ENCODE peak calls at places on chromosomes 1 and 21, in seven cellular contexts. One of them, this sample, is unnamed.

GRCh38 chr1:223887724-223888428 is 42.1 kb upstream of the TP53BP2 start:
- DNase-seq in esophagus squamous epithelium: no peak
- DNase-seq in stimulated activated CD4-positive, alpha-beta T cell treated with anti-CD3 and anti-CD28 coated beads, Interleukin-12 subunit alpha, Interleukin-12 subunit beta, amount 100 ng/mL, for 48 hours: no peak
- DNase-seq in AG08396: peak; percentile 73
- DNase-seq in iPS-NIHi11: no peak
- DNase-seq in caudate nucleus: no peak
- DNase-seq in LNCaP clone FGC: no peak
- DNase-seq in this sample: peak; percentile 99

GRCh38 chr1:97271906-97272788 is 550.6 kb downstream of the PTBP2 start:
- DNase-seq in esophagus squamous epithelium: no peak
- DNase-seq in stimulated activated CD4-positive, alpha-beta T cell treated with anti-CD3 and anti-CD28 coated beads, Interleukin-12 subunit alpha, Interleukin-12 subunit beta, amount 100 ng/mL, for 48 hours: no peak
- DNase-seq in AG08396: no peak
- DNase-seq in iPS-NIHi11: no peak
- DNase-seq in caudate nucleus: no peak
- DNase-seq in LNCaP clone FGC: no peak
- DNase-seq in this sample: no peak

GRCh38 chr1:226687476-226687875 is 51.6 kb downstream of the ITPKB start:
- DNase-seq in esophagus squamous epithelium: no peak
- DNase-seq in stimulated activated CD4-positive, alpha-beta T cell treated with anti-CD3 and anti-CD28 coated beads, Interleukin-12 subunit alpha, Interleukin-12 subunit beta, amount 100 ng/mL, for 48 hours: no peak
- DNase-seq in AG08396: no peak
- DNase-seq in iPS-NIHi11: no peak
- DNase-seq in caudate nucleus: no peak
- DNase-seq in LNCaP clone FGC: no peak
- DNase-seq in this sample: no peak

GRCh38 chr1:100530901-100531487 is 6.9 kb upstream of the GPR88 start:
- DNase-seq in esophagus squamous epithelium: no peak
- DNase-seq in stimulated activated CD4-positive, alpha-beta T cell treated with anti-CD3 and anti-CD28 coated beads, Interleukin-12 subunit alpha, Interleukin-12 subunit beta, amount 100 ng/mL, for 48 hours: no peak
- DNase-seq in AG08396: peak; percentile 35
- DNase-seq in iPS-NIHi11: no peak
- DNase-seq in caudate nucleus: no peak
- DNase-seq in LNCaP clone FGC: no peak
- DNase-seq in this sample: no peak

GRCh38 chr1:8303141-8303540 is 14.8 kb upstream of the SLC45A1 start:
- DNase-seq in esophagus squamous epithelium: no peak
- DNase-seq in stimulated activated CD4-positive, alpha-beta T cell treated with anti-CD3 and anti-CD28 coated beads, Interleukin-12 subunit alpha, Interleukin-12 subunit beta, amount 100 ng/mL, for 48 hours: no peak
- DNase-seq in AG08396: no peak
- DNase-seq in iPS-NIHi11: no peak
- DNase-seq in caudate nucleus: no peak
- DNase-seq in LNCaP clone FGC: no peak
- DNase-seq in this sample: no peak

GRCh38 chr21:42403611-42404231 is at the start of gene UBASH3A:
- DNase-seq in esophagus squamous epithelium: no peak
- DNase-seq in stimulated activated CD4-positive, alpha-beta T cell treated with anti-CD3 and anti-CD28 coated beads, Interleukin-12 subunit alpha, Interleukin-12 subunit beta, amount 100 ng/mL, for 48 hours: no peak
- DNase-seq in AG08396: no peak
- DNase-seq in iPS-NIHi11: no peak
- DNase-seq in caudate nucleus: no peak
- DNase-seq in LNCaP clone FGC: no peak
- DNase-seq in this sample: no peak

GRCh38 chr1:201376464-201377374 is 761 bp downstream of the TNNT2 start:
- DNase-seq in esophagus squamous epithelium: no peak
- DNase-seq in stimulated activated CD4-positive, alpha-beta T cell treated with anti-CD3 and anti-CD28 coated beads, Interleukin-12 subunit alpha, Interleukin-12 subunit beta, amount 100 ng/mL, for 48 hours: no peak
- DNase-seq in AG08396: peak; percentile 81
- DNase-seq in iPS-NIHi11: peak; percentile 91
- DNase-seq in caudate nucleus: no peak
- DNase-seq in LNCaP clone FGC: no peak
- DNase-seq in this sample: peak; percentile 72

GRCh38 chr1:87795615-87796337 is 467.1 kb downstream of the LMO4 start:
- DNase-seq in esophagus squamous epithelium: no peak
- DNase-seq in stimulated activated CD4-positive, alpha-beta T cell treated with anti-CD3 and anti-CD28 coated beads, Interleukin-12 subunit alpha, Interleukin-12 subunit beta, amount 100 ng/mL, for 48 hours: no peak
- DNase-seq in AG08396: no peak
- DNase-seq in iPS-NIHi11: no peak
- DNase-seq in caudate nucleus: no peak
- DNase-seq in LNCaP clone FGC: no peak
- DNase-seq in this sample: peak; percentile 82

GRCh38 chr1:8412183-8412831 is 94.4 kb downstream of the SLC45A1 start:
- DNase-seq in esophagus squamous epithelium: no peak
- DNase-seq in stimulated activated CD4-positive, alpha-beta T cell treated with anti-CD3 and anti-CD28 coated beads, Interleukin-12 subunit alpha, Interleukin-12 subunit beta, amount 100 ng/mL, for 48 hours: no peak
- DNase-seq in AG08396: peak; percentile 48
- DNase-seq in iPS-NIHi11: no peak
- DNase-seq in caudate nucleus: no peak
- DNase-seq in LNCaP clone FGC: peak; percentile 100
- DNase-seq in this sample: peak; percentile 42

GRCh38 chr1:198788561-198789064 is 149.8 kb downstream of the PTPRC start:
- DNase-seq in esophagus squamous epithelium: no peak
- DNase-seq in stimulated activated CD4-positive, alpha-beta T cell treated with anti-CD3 and anti-CD28 coated beads, Interleukin-12 subunit alpha, Interleukin-12 subunit beta, amount 100 ng/mL, for 48 hours: no peak
- DNase-seq in AG08396: no peak
- DNase-seq in iPS-NIHi11: peak; percentile 59
- DNase-seq in caudate nucleus: no peak
- DNase-seq in LNCaP clone FGC: no peak
- DNase-seq in this sample: no peak

GRCh38 chr1:115705085-115706008 is 63.2 kb downstream of the CASQ2 start:
- DNase-seq in esophagus squamous epithelium: no peak
- DNase-seq in stimulated activated CD4-positive, alpha-beta T cell treated with anti-CD3 and anti-CD28 coated beads, Interleukin-12 subunit alpha, Interleukin-12 subunit beta, amount 100 ng/mL, for 48 hours: no peak
- DNase-seq in AG08396: no peak
- DNase-seq in iPS-NIHi11: no peak
- DNase-seq in caudate nucleus: no peak
- DNase-seq in LNCaP clone FGC: no peak
- DNase-seq in this sample: no peak

GRCh38 chr1:153775432-153776311 is 465 bp downstream of the SLC27A3 start:
- DNase-seq in esophagus squamous epithelium: no peak
- DNase-seq in stimulated activated CD4-positive, alpha-beta T cell treated with anti-CD3 and anti-CD28 coated beads, Interleukin-12 subunit alpha, Interleukin-12 subunit beta, amount 100 ng/mL, for 48 hours: peak; percentile 45
- DNase-seq in AG08396: peak; percentile 70
- DNase-seq in iPS-NIHi11: peak; percentile 88
- DNase-seq in caudate nucleus: no peak
- DNase-seq in LNCaP clone FGC: no peak
- DNase-seq in this sample: no peak

GRCh38 chr1:61692155-61692783 is 32.7 kb downstream of the TM2D1 start:
- DNase-seq in esophagus squamous epithelium: no peak
- DNase-seq in stimulated activated CD4-positive, alpha-beta T cell treated with anti-CD3 and anti-CD28 coated beads, Interleukin-12 subunit alpha, Interleukin-12 subunit beta, amount 100 ng/mL, for 48 hours: no peak
- DNase-seq in AG08396: peak; percentile 17
- DNase-seq in iPS-NIHi11: no peak
- DNase-seq in caudate nucleus: no peak
- DNase-seq in LNCaP clone FGC: peak; percentile 72
- DNase-seq in this sample: peak; percentile 8

GRCh38 chr21:46077674-46078101 is 20.2 kb upstream of the COL6A2 start:
- DNase-seq in esophagus squamous epithelium: no peak
- DNase-seq in stimulated activated CD4-positive, alpha-beta T cell treated with anti-CD3 and anti-CD28 coated beads, Interleukin-12 subunit alpha, Interleukin-12 subunit beta, amount 100 ng/mL, for 48 hours: no peak
- DNase-seq in AG08396: no peak
- DNase-seq in iPS-NIHi11: no peak
- DNase-seq in caudate nucleus: no peak
- DNase-seq in LNCaP clone FGC: no peak
- DNase-seq in this sample: no peak

GRCh38 chr1:150186789-150187559 is 37.3 kb downstream of the PLEKHO1 start:
- DNase-seq in esophagus squamous epithelium: no peak
- DNase-seq in stimulated activated CD4-positive, alpha-beta T cell treated with anti-CD3 and anti-CD28 coated beads, Interleukin-12 subunit alpha, Interleukin-12 subunit beta, amount 100 ng/mL, for 48 hours: no peak
- DNase-seq in AG08396: no peak
- DNase-seq in iPS-NIHi11: peak; percentile 62
- DNase-seq in caudate nucleus: no peak
- DNase-seq in LNCaP clone FGC: peak; percentile 22
- DNase-seq in this sample: peak; percentile 72

GRCh38 chr1:42258218-42258617 is 76.8 kb downstream of the FOXJ3 start:
- DNase-seq in esophagus squamous epithelium: no peak
- DNase-seq in stimulated activated CD4-positive, alpha-beta T cell treated with anti-CD3 and anti-CD28 coated beads, Interleukin-12 subunit alpha, Interleukin-12 subunit beta, amount 100 ng/mL, for 48 hours: no peak
- DNase-seq in AG08396: no peak
- DNase-seq in iPS-NIHi11: no peak
- DNase-seq in caudate nucleus: no peak
- DNase-seq in LNCaP clone FGC: no peak
- DNase-seq in this sample: no peak

GRCh38 chr1:220455559-220455958 is 72.4 kb upstream of the MARK1 start:
- DNase-seq in esophagus squamous epithelium: no peak
- DNase-seq in stimulated activated CD4-positive, alpha-beta T cell treated with anti-CD3 and anti-CD28 coated beads, Interleukin-12 subunit alpha, Interleukin-12 subunit beta, amount 100 ng/mL, for 48 hours: no peak
- DNase-seq in AG08396: no peak
- DNase-seq in iPS-NIHi11: no peak
- DNase-seq in caudate nucleus: no peak
- DNase-seq in LNCaP clone FGC: no peak
- DNase-seq in this sample: no peak

GRCh38 chr21:44793269-44794030 is 8.2 kb downstream of the UBE2G2 start:
- DNase-seq in esophagus squamous epithelium: no peak
- DNase-seq in stimulated activated CD4-positive, alpha-beta T cell treated with anti-CD3 and anti-CD28 coated beads, Interleukin-12 subunit alpha, Interleukin-12 subunit beta, amount 100 ng/mL, for 48 hours: no peak
- DNase-seq in AG08396: peak; percentile 86
- DNase-seq in iPS-NIHi11: peak; percentile 87
- DNase-seq in caudate nucleus: no peak
- DNase-seq in LNCaP clone FGC: no peak
- DNase-seq in this sample: peak; percentile 59

GRCh38 chr21:45290948-45291612 is 3.4 kb upstream of the POFUT2 start:
- DNase-seq in esophagus squamous epithelium: no peak
- DNase-seq in stimulated activated CD4-positive, alpha-beta T cell treated with anti-CD3 and anti-CD28 coated beads, Interleukin-12 subunit alpha, Interleukin-12 subunit beta, amount 100 ng/mL, for 48 hours: no peak
- DNase-seq in AG08396: peak; percentile 50
- DNase-seq in iPS-NIHi11: no peak
- DNase-seq in caudate nucleus: no peak
- DNase-seq in LNCaP clone FGC: no peak
- DNase-seq in this sample: no peak

GRCh38 chr1:233962878-233963277 is 58.4 kb downstream of the SLC35F3 start:
- DNase-seq in esophagus squamous epithelium: no peak
- DNase-seq in stimulated activated CD4-positive, alpha-beta T cell treated with anti-CD3 and anti-CD28 coated beads, Interleukin-12 subunit alpha, Interleukin-12 subunit beta, amount 100 ng/mL, for 48 hours: no peak
- DNase-seq in AG08396: no peak
- DNase-seq in iPS-NIHi11: no peak
- DNase-seq in caudate nucleus: no peak
- DNase-seq in LNCaP clone FGC: no peak
- DNase-seq in this sample: no peak

This sample was measured in ACHN.